ENCODE peak calls at places on chromosomes 5 and 9, in seven cellular contexts. Y, O, Z, G, E, W and D are unnamed samples.
A peak's percentile ranks its signal among the peaks of the same experiment; 100 is the strongest.

GRCh38 chr5:9546973-9547947 is 1.4 kb upstream of the SEMA5A start:
- DNase-seq in Y (peak; percentile 75), O (no peak), Z (peak; percentile 60), G (peak; percentile 58), E (no peak), W (no peak), D (peak; percentile 73)

GRCh38 chr5:115816226-115817042 is at the start of gene CDO1:
- DNase-seq in Y (peak; percentile 80), O (peak; percentile 85), Z (peak; percentile 25), G (peak; percentile 69), E (no peak), W (no peak), D (peak; percentile 78)

GRCh38 chr5:88674262-88675158 is 208.5 kb downstream of the MEF2C start:
- DNase-seq in Y (no peak), O (no peak), Z (no peak), G (no peak), E (no peak), W (peak; percentile 72), D (no peak)

GRCh38 chr9:1253098-1253979 is 203.2 kb downstream of the DMRT2 start:
- DNase-seq in Y (no peak), O (no peak), Z (no peak), G (no peak), E (no peak), W (no peak), D (no peak)

GRCh38 chr5:172820046-172820767 is 13.8 kb upstream of the ERGIC1 start:
- DNase-seq in Y (peak; percentile 55), O (no peak), Z (peak; percentile 92), G (no peak), E (no peak), W (no peak), D (no peak)

GRCh38 chr5:7391688-7392400 is 4.1 kb upstream of the ADCY2 start:
- DNase-seq in Y (no peak), O (no peak), Z (no peak), G (no peak), E (no peak), W (no peak), D (no peak)

GRCh38 chr9:38018964-38019602 is 49.9 kb downstream of the SHB start:
- DNase-seq in Y (peak; percentile 78), O (no peak), Z (peak; percentile 25), G (peak; percentile 82), E (no peak), W (no peak), D (no peak)

GRCh38 chr9:114392749-114393112 is 4.9 kb upstream of the AKNA start:
- DNase-seq in Y (peak; percentile 58), O (no peak), Z (no peak), G (peak; percentile 54), E (no peak), W (no peak), D (no peak)

GRCh38 chr5:81209869-81210268 is 23.3 kb upstream of the CKMT2 start:
- DNase-seq in Y (no peak), O (no peak), Z (no peak), G (no peak), E (no peak), W (no peak), D (no peak)

GRCh38 chr5:56011835-56012234 is 17.1 kb upstream of the IL6ST start:
- DNase-seq in Y (peak; percentile 96), O (no peak), Z (peak; percentile 43), G (no peak), E (no peak), W (no peak), D (no peak)

GRCh38 chr9:123440256-123440655 is 84.3 kb downstream of the CRB2 start:
- DNase-seq in Y (no peak), O (no peak), Z (no peak), G (no peak), E (no peak), W (no peak), D (no peak)

GRCh38 chr5:172443441-172444109 is 10.8 kb downstream of the SH3PXD2B start:
- DNase-seq in Y (peak; percentile 93), O (peak; percentile 67), Z (peak; percentile 88), G (peak; percentile 35), E (no peak), W (peak; percentile 73), D (peak; percentile 95)

GRCh38 chr5:73763300-73764032 is 137.5 kb downstream of the ARHGEF28 start:
- DNase-seq in Y (no peak), O (no peak), Z (no peak), G (no peak), E (no peak), W (no peak), D (no peak)

GRCh38 chr5:143041972-143042770 is 272.0 kb downstream of the ARHGAP26 start:
- DNase-seq in Y (peak; percentile 66), O (no peak), Z (no peak), G (no peak), E (no peak), W (no peak), D (no peak)

GRCh38 chr9:91451431-91452270 is 28.0 kb upstream of the NFIL3 start:
- DNase-seq in Y (no peak), O (no peak), Z (peak; percentile 65), G (no peak), E (no peak), W (no peak), D (no peak)

GRCh38 chr9:129415031-129415953 is 205.6 kb downstream of the C9orf50 start:
- DNase-seq in Y (no peak), O (no peak), Z (no peak), G (peak; percentile 66), E (no peak), W (no peak), D (no peak)

GRCh38 chr5:111070272-111071134 is 1.0 kb upstream of the TSLP start:
- DNase-seq in Y (no peak), O (no peak), Z (no peak), G (peak; percentile 53), E (no peak), W (no peak), D (no peak)

GRCh38 chr5:157248771-157249475 is 17.0 kb upstream of the CYFIP2 start:
- DNase-seq in Y (no peak), O (no peak), Z (no peak), G (no peak), E (no peak), W (no peak), D (no peak)

GRCh38 chr9:127876764-127877562 is 512 bp downstream of the AK1 start:
- DNase-seq in Y (no peak), O (peak; percentile 60), Z (no peak), G (no peak), E (no peak), W (peak; percentile 33), D (no peak)

GRCh38 chr9:37788328-37788727 is 3.5 kb upstream of the EXOSC3 start:
- DNase-seq in Y (no peak), O (no peak), Z (no peak), G (no peak), E (no peak), W (no peak), D (no peak)

GRCh38 chr5:72161951-72162350 is 54.7 kb downstream of the MAP1B start:
- DNase-seq in Y (no peak), O (no peak), Z (no peak), G (no peak), E (no peak), W (no peak), D (no peak)

GRCh38 chr5:125446986-125447385 is 700.5 kb upstream of the ZNF608 start:
- DNase-seq in Y (peak; percentile 95), O (no peak), Z (no peak), G (no peak), E (no peak), W (no peak), D (no peak)

GRCh38 chr5:172385661-172386187 is 68.6 kb downstream of the SH3PXD2B start:
- DNase-seq in Y (no peak), O (no peak), Z (no peak), G (no peak), E (no peak), W (no peak), D (no peak)

GRCh38 chr5:155872801-155873200 is 454.2 kb upstream of the SGCD start:
- DNase-seq in Y (no peak), O (no peak), Z (no peak), G (no peak), E (no peak), W (no peak), D (no peak)

GRCh38 chr9:2494571-2494970 is 127.0 kb upstream of the VLDLR start:
- DNase-seq in Y (peak; percentile 90), O (no peak), Z (peak; percentile 33), G (peak; percentile 25), E (no peak), W (peak; percentile 15), D (no peak)

GRCh38 chr5:154411338-154411737 is 34.5 kb upstream of the SAP30L start:
- DNase-seq in Y (no peak), O (no peak), Z (no peak), G (no peak), E (no peak), W (no peak), D (no peak)

GRCh38 chr9:27888661-27889295 is 315.5 kb upstream of the C9orf72 start:
- DNase-seq in Y (no peak), O (peak; percentile 10), Z (peak; percentile 35), G (peak; percentile 27), E (peak; percentile 22), W (peak; percentile 15), D (no peak)

DNA sequence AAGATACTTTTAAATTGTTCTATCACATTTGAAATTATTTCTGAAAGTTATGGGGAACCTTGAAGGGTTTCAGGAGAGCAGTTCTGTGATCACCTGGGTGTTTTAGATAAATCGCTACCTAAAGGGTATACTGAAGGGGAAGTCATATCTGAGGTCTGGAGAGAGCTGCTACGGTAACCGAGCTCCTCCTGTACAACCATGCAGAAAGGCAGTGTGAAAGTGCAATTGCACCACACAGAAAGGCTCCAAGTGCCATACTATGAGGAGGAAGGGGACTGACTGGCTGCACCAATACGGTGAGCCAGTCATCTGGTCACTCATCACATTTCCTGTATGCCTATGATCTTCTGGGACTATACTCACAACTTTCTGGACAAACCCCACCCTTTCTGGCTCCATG is 241.4 kb upstream of the SLC24A2 start:
- DNase-seq in Y (no peak), O (no peak), Z (no peak), G (no peak), E (no peak), W (no peak), D (no peak)
- H3K9me3 ChIP-seq in Y (no peaks in the 10 kb centered on the region), O (no peaks in the 10 kb centered on the region), Z (no peaks in the 10 kb centered on the region), G (no peaks in the 10 kb centered on the region), E (no peaks in the 10 kb centered on the region), W (no peaks in the 10 kb centered on the region), D (no peaks in the 10 kb centered on the region)

GRCh38 chr5:3032513-3032912 is 281.0 kb upstream of the IRX2 start:
- DNase-seq in Y (no peak), O (no peak), Z (no peak), G (no peak), E (no peak), W (no peak), D (no peak)
- H3K9me3 ChIP-seq in Y (no peaks in the 10 kb centered on the region), O (no peaks in the 10 kb centered on the region), Z (peaks cover 5% of the 10 kb centered on the region), G (no peaks in the 10 kb centered on the region), E (no peaks in the 10 kb centered on the region), W (no peaks in the 10 kb centered on the region), D (no peaks in the 10 kb centered on the region)

GRCh38 chr5:132103380-132103951 is 29.9 kb downstream of the CSF2 start:
- DNase-seq in Y (peak; percentile 93), O (peak; percentile 43), Z (peak; percentile 94), G (peak; percentile 78), E (peak; percentile 74), W (peak; percentile 86), D (peak; percentile 70)
- H3K9me3 ChIP-seq in Y (no peaks in the 10 kb centered on the region), O (no peaks in the 10 kb centered on the region), Z (no peaks in the 10 kb centered on the region), G (no peaks in the 10 kb centered on the region), E (no peaks in the 10 kb centered on the region), W (no peaks in the 10 kb centered on the region), D (no peaks in the 10 kb centered on the region)

DNA sequence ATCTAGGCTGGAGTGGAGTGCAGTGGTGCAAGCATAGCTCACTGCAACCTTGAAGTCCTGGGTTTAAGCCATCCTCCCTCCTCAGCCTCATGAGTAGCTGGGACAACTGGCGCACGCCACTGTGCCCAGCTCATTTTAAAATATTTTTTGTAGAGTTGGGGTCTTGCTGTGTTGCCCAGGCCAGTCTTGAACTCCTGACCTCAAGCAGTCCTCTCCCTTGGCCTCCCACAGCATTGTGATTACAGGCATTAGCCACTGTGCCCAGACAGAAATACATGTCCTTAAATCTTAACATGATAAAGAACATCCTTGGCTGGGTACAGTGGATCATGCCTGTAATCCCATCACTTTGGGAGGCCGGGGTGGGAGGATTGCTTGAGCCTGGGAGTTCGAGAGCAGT is 6.7 kb downstream of the ZNF483 start:
- DNase-seq in Y (no peak), O (no peak), Z (no peak), G (no peak), E (no peak), W (no peak), D (no peak)
- H3K9me3 ChIP-seq in Y (no peaks in the 10 kb centered on the region), O (no peaks in the 10 kb centered on the region), Z (no peaks in the 10 kb centered on the region), G (peaks cover 5% of the 10 kb centered on the region), E (peaks cover 5% of the 10 kb centered on the region), W (peaks cover 27% of the 10 kb centered on the region), D (peaks cover 15% of the 10 kb centered on the region)